ENCODE peak calls at places on chromosomes 6 and 20, in five cellular contexts. One of them, this sample, is unnamed.

GRCh38 chr6:39901670-39902069 is 32.6 kb downstream of the MOCS1 start:
- DNase-seq in HCT116: no peak
- DNase-seq in A549: no peak
- DNase-seq in NB4: no peak
- DNase-seq in HepG2: no peak
- DNase-seq in this sample: no peak

GRCh38 chr6:5333653-5334052 is 72.3 kb downstream of the FARS2 start:
- DNase-seq in A549: no peak
- DNase-seq in NB4: no peak
- DNase-seq in HCT116: no peak
- DNase-seq in HepG2: peak; percentile 57
- DNase-seq in this sample: no peak

GRCh38 chr20:33733654-33734576 is 2.1 kb downstream of the ZNF341 start:
- DNase-seq in HCT116: no peak
- DNase-seq in A549: peak; percentile 71
- DNase-seq in HepG2: peak; percentile 94
- DNase-seq in NB4: peak; percentile 87
- DNase-seq in this sample: peak; percentile 53

GRCh38 chr6:30691208-30691872 is 556 bp upstream of the NRM start:
- DNase-seq in HCT116: no peak
- DNase-seq in NB4: no peak
- DNase-seq in A549: no peak
- DNase-seq in HepG2: no peak
- DNase-seq in this sample: no peak

GRCh38 chr6:42962096-42962495 is 1.5 kb downstream of the GNMT start:
- DNase-seq in HCT116: no peak
- DNase-seq in A549: no peak
- DNase-seq in NB4: no peak
- DNase-seq in HepG2: no peak
- DNase-seq in this sample: no peak

GRCh38 chr6:129893513-129894098 is 32.5 kb upstream of the TMEM244 start:
- DNase-seq in A549: no peak
- DNase-seq in NB4: peak; percentile 30
- DNase-seq in HCT116: no peak
- DNase-seq in HepG2: no peak
- DNase-seq in this sample: peak; percentile 58

GRCh38 chr6:47713200-47713599 is 14.8 kb downstream of the ADGRF4 start:
- DNase-seq in A549: no peak
- DNase-seq in HCT116: no peak
- DNase-seq in NB4: no peak
- DNase-seq in HepG2: no peak
- DNase-seq in this sample: no peak

GRCh38 chr6:85641522-85641915 is 1.2 kb downstream of the SYNCRIP start:
- DNase-seq in NB4: no peak
- DNase-seq in HCT116: no peak
- DNase-seq in A549: no peak
- DNase-seq in HepG2: no peak
- DNase-seq in this sample: peak; percentile 18

GRCh38 chr6:166925141-166925996 is 31.0 kb downstream of the RNASET2 start:
- DNase-seq in NB4: no peak
- DNase-seq in A549: no peak
- DNase-seq in HepG2: no peak
- DNase-seq in HCT116: no peak
- DNase-seq in this sample: no peak

GRCh38 chr20:15818651-15819071 is 754.6 kb downstream of the KIF16B start:
- DNase-seq in A549: no peak
- DNase-seq in HepG2: peak; percentile 6
- DNase-seq in NB4: no peak
- DNase-seq in HCT116: no peak
- DNase-seq in this sample: no peak

GRCh38 chr20:3785240-3786125 is 1.1 kb downstream of the CENPB start:
- DNase-seq in HCT116: no peak
- DNase-seq in NB4: peak; percentile 65
- DNase-seq in A549: no peak
- DNase-seq in HepG2: no peak
- DNase-seq in this sample: peak; percentile 24

GRCh38 chr6:6683964-6684363 is 95.4 kb downstream of the LY86 start:
- DNase-seq in HCT116: no peak
- DNase-seq in A549: no peak
- DNase-seq in HepG2: peak; percentile 77
- DNase-seq in NB4: no peak
- DNase-seq in this sample: no peak

GRCh38 chr6:41155132-41155805 is 1.1 kb upstream of the TREML1 start:
- DNase-seq in A549: no peak
- DNase-seq in HepG2: peak; percentile 86
- DNase-seq in HCT116: no peak
- DNase-seq in NB4: no peak
- DNase-seq in this sample: no peak

GRCh38 chr20:18835850-18836249 is 22.3 kb downstream of the SCP2D1 start:
- DNase-seq in NB4: no peak
- DNase-seq in HCT116: no peak
- DNase-seq in A549: no peak
- DNase-seq in HepG2: no peak
- DNase-seq in this sample: no peak

GRCh38 chr6:79894939-79895338 is 52.4 kb downstream of the ELOVL4 start:
- DNase-seq in NB4: no peak
- DNase-seq in HCT116: no peak
- DNase-seq in A549: no peak
- DNase-seq in HepG2: no peak
- DNase-seq in this sample: no peak

GRCh38 chr6:33632603-33633039 is 11.5 kb downstream of the ITPR3 start:
- DNase-seq in NB4: peak; percentile 69
- DNase-seq in HCT116: peak; percentile 37
- DNase-seq in HepG2: peak; percentile 75
- DNase-seq in A549: peak; percentile 58
- DNase-seq in this sample: peak; percentile 43

GRCh38 chr6:111764238-111765182 is 108.7 kb downstream of the FYN start:
- DNase-seq in A549: no peak
- DNase-seq in NB4: no peak
- DNase-seq in HepG2: no peak
- DNase-seq in HCT116: no peak
- DNase-seq in this sample: no peak

GRCh38 chr6:32337166-32337805 is 34.4 kb downstream of the TSBP1 start:
- DNase-seq in A549: no peak
- DNase-seq in NB4: no peak
- DNase-seq in HCT116: no peak
- DNase-seq in HepG2: no peak
- DNase-seq in this sample: no peak

GRCh38 chr6:157019733-157020132 is 242.6 kb downstream of the ARID1B start:
- DNase-seq in HepG2: no peak
- DNase-seq in HCT116: no peak
- DNase-seq in A549: no peak
- DNase-seq in NB4: peak; percentile 59
- DNase-seq in this sample: peak; percentile 14

GRCh38 chr20:57653546-57653900 is 33.3 kb upstream of the ZBP1 start:
- DNase-seq in A549: peak; percentile 9
- DNase-seq in HCT116: no peak
- DNase-seq in NB4: no peak
- DNase-seq in HepG2: no peak
- DNase-seq in this sample: no peak

GRCh38 chr6:156992396-156992795 is 215.2 kb downstream of the ARID1B start:
- DNase-seq in HepG2: no peak
- DNase-seq in HCT116: no peak
- DNase-seq in NB4: no peak
- DNase-seq in A549: no peak
- DNase-seq in this sample: no peak

GRCh38 chr20:58406422-58407001 is 17.5 kb downstream of the VAPB start:
- DNase-seq in HepG2: no peak
- DNase-seq in HCT116: no peak
- DNase-seq in A549: no peak
- DNase-seq in NB4: no peak
- DNase-seq in this sample: peak; percentile 4

GRCh38 chr20:12113468-12114371 is 196.0 kb downstream of the BTBD3 start:
- DNase-seq in NB4: no peak
- DNase-seq in A549: no peak
- DNase-seq in HepG2: no peak
- DNase-seq in HCT116: no peak
- DNase-seq in this sample: no peak

GRCh38 chr6:64504509-64504908 is 868.9 kb downstream of the PHF3 start:
- DNase-seq in NB4: no peak
- DNase-seq in HCT116: no peak
- DNase-seq in HepG2: no peak
- DNase-seq in A549: no peak
- DNase-seq in this sample: peak; percentile 47

GRCh38 chr6:158803733-158804143 is 15.4 kb downstream of the EZR start:
- DNase-seq in HepG2: no peak
- DNase-seq in A549: no peak
- DNase-seq in NB4: peak; percentile 82
- DNase-seq in HCT116: no peak
- DNase-seq in this sample: peak; percentile 67

GRCh38 chr6:43837501-43837900 is 67.5 kb downstream of the VEGFA start:
- DNase-seq in HepG2: no peak
- DNase-seq in HCT116: no peak
- DNase-seq in A549: no peak
- DNase-seq in NB4: no peak
- DNase-seq in this sample: no peak

GRCh38 chr20:49928411-49929141 is 7.6 kb upstream of the RNF114 start:
- DNase-seq in NB4: peak; percentile 92
- DNase-seq in HCT116: peak; percentile 78
- DNase-seq in HepG2: peak; percentile 86
- DNase-seq in A549: peak; percentile 80
- DNase-seq in this sample: peak; percentile 87

DNA sequence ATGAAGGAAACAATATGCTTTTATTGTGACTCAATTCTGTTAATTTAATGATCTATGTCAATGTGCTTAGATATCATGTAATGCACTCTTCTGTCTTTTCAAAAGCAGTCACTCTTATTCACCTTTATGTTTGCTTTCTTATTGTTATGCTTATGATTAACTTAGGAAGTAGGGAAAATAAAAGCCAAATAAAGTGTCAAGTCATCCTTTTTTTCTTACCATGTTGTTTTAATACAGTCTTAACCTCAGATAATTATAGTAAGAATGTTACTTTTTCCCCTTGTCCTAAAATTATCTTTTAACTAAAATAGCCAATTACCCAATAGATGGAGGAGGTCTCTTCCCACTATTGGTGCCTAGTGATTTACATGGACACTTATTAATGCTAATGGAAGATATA is 72.6 kb downstream of the TFAP2B start:
- DNase-seq in HepG2: no peak
- DNase-seq in HCT116: no peak
- DNase-seq in A549: no peak
- DNase-seq in NB4: no peak
- DNase-seq in this sample: no peak
- TF ChIP-seq MAX in HepG2: no peak
- TF ChIP-seq MAX in HCT116: no peak
- TF ChIP-seq MAX in A549: no peak
- TF ChIP-seq MAX in NB4: no peak
- TF ChIP-seq MAX in this sample: no peak

GRCh38 chr6:121881974-121882667 is 446.7 kb downstream of the GJA1 start:
- DNase-seq in HCT116: no peak
- DNase-seq in A549: no peak
- DNase-seq in NB4: no peak
- DNase-seq in HepG2: no peak
- DNase-seq in this sample: no peak
- TF ChIP-seq MAX in HCT116: no peak
- TF ChIP-seq MAX in A549: no peak
- TF ChIP-seq MAX in NB4: no peak
- TF ChIP-seq MAX in HepG2: no peak
- TF ChIP-seq MAX in this sample: no peak

GRCh38 chr6:81241717-81242116 is 510.8 kb downstream of the TENT5A start:
- DNase-seq in NB4: peak; percentile 52
- DNase-seq in HCT116: peak; percentile 27
- DNase-seq in A549: peak; percentile 2
- DNase-seq in HepG2: peak; percentile 38
- DNase-seq in this sample: peak; percentile 23
- TF ChIP-seq MAX in NB4: no peak
- TF ChIP-seq MAX in HCT116: no peak
- TF ChIP-seq MAX in A549: no peak
- TF ChIP-seq MAX in HepG2: no peak
- TF ChIP-seq MAX in this sample: no peak

GRCh38 chr20:14553774-14554524 is 216.5 kb upstream of the FLRT3 start:
- DNase-seq in A549: no peak
- DNase-seq in NB4: no peak
- DNase-seq in HepG2: no peak
- DNase-seq in HCT116: no peak
- DNase-seq in this sample: no peak
- TF ChIP-seq MAX in A549: no peak
- TF ChIP-seq MAX in NB4: no peak
- TF ChIP-seq MAX in HepG2: no peak
- TF ChIP-seq MAX in HCT116: no peak
- TF ChIP-seq MAX in this sample: no peak

DNA sequence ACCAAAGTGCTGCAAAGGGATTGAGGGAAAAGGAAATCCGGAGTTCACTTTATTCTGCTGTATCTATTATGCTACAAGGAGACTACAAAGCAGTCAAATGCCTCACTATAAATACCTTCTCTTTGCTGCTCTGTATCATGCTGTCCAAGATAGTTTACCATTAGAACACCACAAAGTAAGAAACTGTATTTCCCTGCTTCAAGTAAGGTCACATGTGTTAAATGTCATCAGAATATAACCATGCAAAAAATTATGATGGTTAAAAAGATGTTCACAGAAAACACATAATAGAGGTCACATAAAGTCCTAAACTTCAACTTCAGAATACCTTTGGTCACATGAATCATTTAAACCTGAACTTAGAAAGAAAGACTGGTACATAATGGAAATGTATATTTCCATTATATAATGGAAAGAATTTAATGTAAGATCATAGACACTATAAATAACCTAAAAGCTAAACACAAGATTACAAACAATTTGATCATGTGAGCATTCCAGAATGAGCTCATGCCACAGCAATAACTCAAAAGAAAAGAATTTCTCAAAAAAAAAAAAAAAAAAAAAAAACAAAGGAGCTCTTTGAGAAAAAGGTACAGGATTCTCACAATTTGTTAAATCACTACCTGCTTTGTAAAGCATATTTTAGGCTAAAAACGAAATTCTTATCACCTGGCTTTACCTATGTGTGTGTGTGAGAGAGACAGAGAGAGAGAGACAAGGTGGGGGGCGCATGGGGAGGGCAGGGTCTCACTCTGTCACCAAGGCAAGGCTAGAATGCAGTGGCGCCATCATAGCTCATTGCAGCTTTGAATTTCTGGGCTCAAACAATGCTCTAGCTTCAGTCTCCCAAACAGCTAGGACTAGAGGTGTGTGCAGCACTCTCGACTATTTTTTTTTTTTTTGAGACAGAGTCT is 58.7 kb downstream of the KIF13A start:
- DNase-seq in HepG2: peak; percentile 41
- DNase-seq in A549: no peak
- DNase-seq in HCT116: no peak
- DNase-seq in NB4: no peak
- DNase-seq in this sample: peak; percentile 73
- TF ChIP-seq MAX in HepG2: no peak
- TF ChIP-seq MAX in A549: no peak
- TF ChIP-seq MAX in HCT116: no peak
- TF ChIP-seq MAX in NB4: no peak
- TF ChIP-seq MAX in this sample: no peak

GRCh38 chr20:41664584-41664983 is 46.4 kb upstream of the CHD6 start:
- DNase-seq in A549: peak; percentile 36
- DNase-seq in HepG2: peak; percentile 22
- DNase-seq in HCT116: peak; percentile 37
- DNase-seq in NB4: peak; percentile 62
- DNase-seq in this sample: peak; percentile 20
- TF ChIP-seq MAX in A549: no peak
- TF ChIP-seq MAX in HepG2: no peak
- TF ChIP-seq MAX in HCT116: no peak
- TF ChIP-seq MAX in NB4: no peak
- TF ChIP-seq MAX in this sample: no peak